ENCODE peak calls at places on chromosome 10, in six cellular contexts. One of them, this sample, is unnamed.

GRCh38 chr10:83897626-83898025 is 241.7 kb upstream of the GHITM start:
- DNase-seq in Calu3: no peak
- DNase-seq in OCI-LY7: no peak
- DNase-seq in Peyer's patch: no peak
- DNase-seq in GM23338: no peak
- DNase-seq in RWPE1: no peak
- DNase-seq in this sample: no peak

GRCh38 chr10:116827214-116827671 is 22.1 kb upstream of the ENO4 start:
- DNase-seq in Calu3: no peak
- DNase-seq in OCI-LY7: no peak
- DNase-seq in Peyer's patch: no peak
- DNase-seq in GM23338: peak
- DNase-seq in RWPE1: no peak
- DNase-seq in this sample: no peak

GRCh38 chr10:35079763-35080162 is 10.4 kb downstream of the CUL2 start:
- DNase-seq in Calu3: no peak
- DNase-seq in OCI-LY7: no peak
- DNase-seq in Peyer's patch: no peak
- DNase-seq in GM23338: no peak
- DNase-seq in RWPE1: peak
- DNase-seq in this sample: no peak

GRCh38 chr10:119270893-119271361 is 63.6 kb downstream of the GRK5 start:
- DNase-seq in Calu3: peak
- DNase-seq in OCI-LY7: no peak
- DNase-seq in Peyer's patch: peak
- DNase-seq in GM23338: no peak
- DNase-seq in RWPE1: peak
- DNase-seq in this sample: peak

GRCh38 chr10:34228066-34228465 is 587.0 kb downstream of the PARD3 start:
- DNase-seq in Calu3: no peak
- DNase-seq in OCI-LY7: no peak
- DNase-seq in Peyer's patch: no peak
- DNase-seq in GM23338: no peak
- DNase-seq in RWPE1: no peak
- DNase-seq in this sample: no peak

GRCh38 chr10:117170244-117170643 is 27.0 kb upstream of the KCNK18 start:
- DNase-seq in Calu3: no peak
- DNase-seq in OCI-LY7: no peak
- DNase-seq in Peyer's patch: no peak
- DNase-seq in GM23338: no peak
- DNase-seq in RWPE1: no peak
- DNase-seq in this sample: no peak

GRCh38 chr10:75894761-75895160 is 463.3 kb downstream of the LRMDA start:
- DNase-seq in Calu3: no peak
- DNase-seq in OCI-LY7: no peak
- DNase-seq in Peyer's patch: no peak
- DNase-seq in GM23338: no peak
- DNase-seq in RWPE1: no peak
- DNase-seq in this sample: no peak

GRCh38 chr10:14244801-14245211 is 85.9 kb downstream of the FRMD4A start:
- DNase-seq in Calu3: no peak
- DNase-seq in OCI-LY7: no peak
- DNase-seq in Peyer's patch: no peak
- DNase-seq in GM23338: no peak
- DNase-seq in RWPE1: peak
- DNase-seq in this sample: no peak

GRCh38 chr10:25522946-25523608 is 348.3 kb downstream of the GPR158 start:
- DNase-seq in Calu3: peak
- DNase-seq in OCI-LY7: no peak
- DNase-seq in Peyer's patch: no peak
- DNase-seq in GM23338: peak
- DNase-seq in RWPE1: no peak
- DNase-seq in this sample: no peak

GRCh38 chr10:129467346-129468119 is 492 bp downstream of the MGMT start:
- DNase-seq in Calu3: no peak
- DNase-seq in OCI-LY7: peak
- DNase-seq in Peyer's patch: peak
- DNase-seq in GM23338: peak
- DNase-seq in RWPE1: peak
- DNase-seq in this sample: no peak

GRCh38 chr10:77965294-77965693 is 38.7 kb upstream of the DLG5 start:
- DNase-seq in Calu3: no peak
- DNase-seq in OCI-LY7: no peak
- DNase-seq in Peyer's patch: no peak
- DNase-seq in GM23338: no peak
- DNase-seq in RWPE1: no peak
- DNase-seq in this sample: no peak
- TF ChIP-seq CTCF in Calu3: no peak
- TF ChIP-seq CTCF in OCI-LY7: no peak
- TF ChIP-seq CTCF in Peyer's patch: no peak
- TF ChIP-seq CTCF in GM23338: no peak
- TF ChIP-seq CTCF in RWPE1: no peak
- TF ChIP-seq CTCF in this sample: no peak

DNA sequence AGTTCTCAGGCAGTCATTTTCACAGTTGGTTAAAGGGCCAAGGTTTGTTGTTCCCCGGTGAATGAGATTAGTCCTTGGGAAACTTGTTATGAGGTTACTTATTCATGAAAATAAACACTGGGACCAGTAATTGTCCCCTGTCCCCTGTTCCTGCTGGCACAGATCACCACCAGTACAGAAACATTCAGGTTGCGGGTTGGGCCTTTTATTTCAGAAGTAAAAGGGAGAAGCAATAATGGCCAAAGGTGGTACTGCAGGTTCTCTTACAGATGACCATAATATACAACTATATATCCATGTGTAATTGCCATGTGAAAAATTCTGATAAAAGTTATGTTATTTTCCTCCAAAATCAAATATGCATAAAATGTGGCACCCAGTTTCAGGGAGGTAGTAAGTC is 442.0 kb downstream of the SORCS1 start:
- DNase-seq in Calu3: no peak
- DNase-seq in OCI-LY7: no peak
- DNase-seq in Peyer's patch: no peak
- DNase-seq in GM23338: peak
- DNase-seq in RWPE1: peak
- DNase-seq in this sample: no peak
- TF ChIP-seq CTCF in Calu3: no peak
- TF ChIP-seq CTCF in OCI-LY7: peak
- TF ChIP-seq CTCF in Peyer's patch: no peak
- TF ChIP-seq CTCF in GM23338: peak
- TF ChIP-seq CTCF in RWPE1: no peak
- TF ChIP-seq CTCF in this sample: no peak

DNA sequence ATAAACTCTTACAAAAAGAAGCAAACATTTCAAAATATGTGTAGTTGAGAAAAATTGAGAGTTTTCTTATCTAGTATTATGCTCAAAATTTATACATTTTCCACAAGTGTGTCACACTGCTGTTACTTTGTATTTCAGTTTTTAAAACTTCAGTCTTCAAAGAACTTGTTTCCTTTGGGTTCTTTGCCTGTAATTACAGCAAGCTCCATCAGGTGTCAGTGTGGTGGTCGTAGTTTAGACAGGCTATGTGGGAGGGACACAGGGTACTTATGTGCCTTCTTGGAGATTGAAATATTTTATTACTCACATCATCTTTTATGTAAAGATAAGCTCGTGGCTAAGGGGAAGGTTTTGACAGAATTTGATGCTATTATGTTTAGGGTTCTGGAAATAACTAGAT is 360.5 kb downstream of the FGFR2 start:
- DNase-seq in Calu3: no peak
- DNase-seq in OCI-LY7: no peak
- DNase-seq in Peyer's patch: no peak
- DNase-seq in GM23338: peak
- DNase-seq in RWPE1: no peak
- DNase-seq in this sample: no peak
- TF ChIP-seq CTCF in Calu3: no peak
- TF ChIP-seq CTCF in OCI-LY7: peak
- TF ChIP-seq CTCF in Peyer's patch: peak
- TF ChIP-seq CTCF in GM23338: peak
- TF ChIP-seq CTCF in RWPE1: no peak
- TF ChIP-seq CTCF in this sample: no peak

GRCh38 chr10:71394926-71395562 is 1.7 kb upstream of the CDH23 start:
- DNase-seq in Calu3: no peak
- DNase-seq in OCI-LY7: no peak
- DNase-seq in Peyer's patch: no peak
- DNase-seq in GM23338: no peak
- DNase-seq in RWPE1: no peak
- DNase-seq in this sample: peak

GRCh38 chr10:71393841-71394475 is 2.8 kb upstream of the CDH23 start:
- DNase-seq in Calu3: no peak
- DNase-seq in OCI-LY7: no peak
- DNase-seq in Peyer's patch: no peak
- DNase-seq in GM23338: no peak
- DNase-seq in RWPE1: no peak
- DNase-seq in this sample: no peak

GRCh38 chr10:71396714-71397339 is at the start of gene CDH23:
- DNase-seq in Calu3: peak
- DNase-seq in OCI-LY7: no peak
- DNase-seq in Peyer's patch: no peak
- DNase-seq in GM23338: peak
- DNase-seq in RWPE1: no peak
- DNase-seq in this sample: peak

GRCh38 chr10:71396084-71396713 is 521 bp upstream of the CDH23 start:
- DNase-seq in Calu3: peak
- DNase-seq in OCI-LY7: no peak
- DNase-seq in Peyer's patch: no peak
- DNase-seq in GM23338: peak
- DNase-seq in RWPE1: no peak
- DNase-seq in this sample: peak

DNA sequence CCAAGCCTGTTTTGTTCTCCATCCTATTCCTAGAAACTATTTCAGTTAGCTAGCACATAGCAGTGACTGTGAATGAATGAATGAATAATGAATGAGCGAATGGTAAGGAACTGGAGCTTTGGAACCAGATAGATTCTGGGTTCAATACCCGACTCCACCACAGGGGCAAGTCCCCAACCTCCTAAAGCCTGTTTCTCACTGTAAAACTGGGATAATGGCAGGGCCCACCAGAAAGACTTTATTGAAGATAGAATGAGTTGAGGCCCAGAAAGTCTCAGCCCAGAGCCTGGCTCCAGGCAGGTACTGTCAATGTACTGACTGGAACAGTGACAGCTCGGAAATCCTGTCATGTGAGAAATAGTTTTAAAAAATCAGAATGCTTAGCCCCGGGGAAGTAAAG is 1.1 kb upstream of the CDH23 start:
- DNase-seq in Calu3: no peak
- DNase-seq in OCI-LY7: no peak
- DNase-seq in Peyer's patch: no peak
- DNase-seq in GM23338: no peak
- DNase-seq in RWPE1: no peak
- DNase-seq in this sample: no peak
- TF ChIP-seq CTCF in Calu3: no peak
- TF ChIP-seq CTCF in OCI-LY7: peak
- TF ChIP-seq CTCF in Peyer's patch: no peak
- TF ChIP-seq CTCF in GM23338: no peak
- TF ChIP-seq CTCF in RWPE1: no peak
- TF ChIP-seq CTCF in this sample: peak

GRCh38 chr10:71331736-71332135 is 12.7 kb downstream of the SLC29A3 start:
- DNase-seq in Calu3: no peak
- DNase-seq in OCI-LY7: no peak
- DNase-seq in Peyer's patch: no peak
- DNase-seq in GM23338: no peak
- DNase-seq in RWPE1: no peak
- DNase-seq in this sample: no peak

GRCh38 chr10:71336632-71337031 is 17.6 kb downstream of the SLC29A3 start:
- DNase-seq in Calu3: no peak
- DNase-seq in OCI-LY7: no peak
- DNase-seq in Peyer's patch: no peak
- DNase-seq in GM23338: no peak
- DNase-seq in RWPE1: no peak
- DNase-seq in this sample: no peak

GRCh38 chr10:71333154-71333887 is 14.3 kb downstream of the SLC29A3 start:
- DNase-seq in Calu3: no peak
- DNase-seq in OCI-LY7: no peak
- DNase-seq in Peyer's patch: no peak
- DNase-seq in GM23338: no peak
- DNase-seq in RWPE1: no peak
- DNase-seq in this sample: no peak

GRCh38 chr10:71335173-71335572 is 16.1 kb downstream of the SLC29A3 start:
- DNase-seq in Calu3: no peak
- DNase-seq in OCI-LY7: no peak
- DNase-seq in Peyer's patch: no peak
- DNase-seq in GM23338: no peak
- DNase-seq in RWPE1: no peak
- DNase-seq in this sample: no peak

DNA sequence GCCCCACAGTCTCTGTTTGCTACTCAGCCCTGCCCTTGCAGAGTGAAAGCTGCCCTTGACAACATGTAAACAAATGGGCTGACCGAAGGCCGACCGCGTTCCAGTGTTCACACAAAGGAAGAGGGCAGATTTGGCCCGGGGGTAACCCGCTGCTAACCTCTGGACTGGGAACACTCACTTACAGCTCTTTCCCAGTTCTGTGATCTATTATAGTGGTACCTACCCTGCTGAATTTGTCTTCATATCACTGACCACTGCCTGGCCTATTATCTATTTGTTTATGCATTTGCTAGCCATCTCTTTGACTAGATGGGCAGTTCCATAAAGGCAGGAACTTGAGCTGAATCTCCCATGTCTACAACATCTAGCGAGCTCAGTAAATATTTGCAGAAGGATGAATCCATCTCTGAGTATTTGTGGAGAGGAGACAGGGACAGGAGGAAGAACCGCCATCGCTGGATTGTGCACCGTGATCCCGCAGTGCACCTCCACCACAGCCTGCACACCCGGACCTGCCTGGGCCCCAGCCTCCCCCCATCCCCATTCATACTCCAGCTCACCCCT is 15.3 kb downstream of the SLC29A3 start:
- DNase-seq in Calu3: no peak
- DNase-seq in OCI-LY7: no peak
- DNase-seq in Peyer's patch: no peak
- DNase-seq in GM23338: no peak
- DNase-seq in RWPE1: no peak
- DNase-seq in this sample: peak
- TF ChIP-seq CTCF in Calu3: no peak
- TF ChIP-seq CTCF in OCI-LY7: no peak
- TF ChIP-seq CTCF in Peyer's patch: no peak
- TF ChIP-seq CTCF in GM23338: no peak
- TF ChIP-seq CTCF in RWPE1: no peak
- TF ChIP-seq CTCF in this sample: no peak

GRCh38 chr10:15821046-15821683 is 39.1 kb downstream of the MINDY3 start:
- DNase-seq in Calu3: no peak
- DNase-seq in OCI-LY7: no peak
- DNase-seq in Peyer's patch: no peak
- DNase-seq in GM23338: no peak
- DNase-seq in RWPE1: no peak
- DNase-seq in this sample: no peak

GRCh38 chr10:15829495-15829894 is 30.8 kb downstream of the MINDY3 start:
- DNase-seq in Calu3: no peak
- DNase-seq in OCI-LY7: no peak
- DNase-seq in Peyer's patch: no peak
- DNase-seq in GM23338: no peak
- DNase-seq in RWPE1: no peak
- DNase-seq in this sample: no peak

GRCh38 chr10:15824498-15824897 is 35.8 kb downstream of the MINDY3 start:
- DNase-seq in Calu3: no peak
- DNase-seq in OCI-LY7: peak
- DNase-seq in Peyer's patch: no peak
- DNase-seq in GM23338: no peak
- DNase-seq in RWPE1: no peak
- DNase-seq in this sample: no peak
- TF ChIP-seq CTCF in Calu3: peak
- TF ChIP-seq CTCF in OCI-LY7: peak
- TF ChIP-seq CTCF in Peyer's patch: peak
- TF ChIP-seq CTCF in GM23338: peak
- TF ChIP-seq CTCF in RWPE1: peak
- TF ChIP-seq CTCF in this sample: peak

This sample was measured in right lobe of liver.